ENCODE peak calls at places on chromosomes 12 and 14, in seven cellular contexts. One of them, this sample, is unnamed.

GRCh38 chr12:81492131-81492720 is 266.9 kb downstream of the PPFIA2 start:
- DNase-seq in IMR-90: no peak
- DNase-seq in mesenchymal stem cell: no peak
- DNase-seq in mesendoderm: peak
- DNase-seq in neuronal stem cell: no peak
- DNase-seq in H1: no peak
- DNase-seq in trophoblast cell: no peak
- DNase-seq in this sample: no peak

GRCh38 chr12:54611715-54612116 is 23.0 kb downstream of the LACRT start:
- DNase-seq in mesendoderm: no peak
- DNase-seq in mesenchymal stem cell: no peak
- DNase-seq in H1: no peak
- DNase-seq in trophoblast cell: peak
- DNase-seq in IMR-90: no peak
- DNase-seq in neuronal stem cell: no peak
- DNase-seq in this sample: peak

GRCh38 chr12:27652174-27652763 is 44.0 kb upstream of the REP15 start:
- DNase-seq in H1: no peak
- DNase-seq in mesenchymal stem cell: peak
- DNase-seq in mesendoderm: peak
- DNase-seq in trophoblast cell: peak
- DNase-seq in neuronal stem cell: peak
- DNase-seq in IMR-90: peak
- DNase-seq in this sample: peak

GRCh38 chr12:84043355-84043754 is 869.2 kb downstream of the SLC6A15 start:
- DNase-seq in IMR-90: no peak
- DNase-seq in neuronal stem cell: no peak
- DNase-seq in trophoblast cell: no peak
- DNase-seq in mesenchymal stem cell: no peak
- DNase-seq in mesendoderm: no peak
- DNase-seq in H1: no peak
- DNase-seq in this sample: no peak

GRCh38 chr12:122503783-122504590 is 3.3 kb upstream of the ZCCHC8 start:
- DNase-seq in trophoblast cell: no peak
- DNase-seq in mesenchymal stem cell: no peak
- DNase-seq in H1: no peak
- DNase-seq in neuronal stem cell: no peak
- DNase-seq in IMR-90: no peak
- DNase-seq in mesendoderm: no peak
- DNase-seq in this sample: no peak

GRCh38 chr14:94918896-94919295 is 149.0 kb upstream of the GSC start:
- DNase-seq in mesenchymal stem cell: no peak
- DNase-seq in mesendoderm: peak
- DNase-seq in trophoblast cell: peak
- DNase-seq in neuronal stem cell: no peak
- DNase-seq in H1: no peak
- DNase-seq in IMR-90: no peak
- DNase-seq in this sample: no peak

GRCh38 chr14:57405562-57405961 is 15.2 kb downstream of the NAA30 start:
- DNase-seq in H1: no peak
- DNase-seq in neuronal stem cell: no peak
- DNase-seq in IMR-90: no peak
- DNase-seq in mesendoderm: peak
- DNase-seq in mesenchymal stem cell: no peak
- DNase-seq in trophoblast cell: no peak
- DNase-seq in this sample: no peak

GRCh38 chr14:44151120-44151519 is 356.0 kb downstream of the FSCB start:
- DNase-seq in neuronal stem cell: no peak
- DNase-seq in IMR-90: no peak
- DNase-seq in mesenchymal stem cell: no peak
- DNase-seq in mesendoderm: no peak
- DNase-seq in trophoblast cell: no peak
- DNase-seq in H1: no peak
- DNase-seq in this sample: no peak

GRCh38 chr14:91363776-91364523 is 53.7 kb downstream of the CCDC88C start:
- DNase-seq in mesendoderm: no peak
- DNase-seq in mesenchymal stem cell: no peak
- DNase-seq in neuronal stem cell: no peak
- DNase-seq in IMR-90: no peak
- DNase-seq in H1: no peak
- DNase-seq in trophoblast cell: peak
- DNase-seq in this sample: no peak

GRCh38 chr12:67669925-67670631 is 21.5 kb downstream of the DYRK2 start:
- DNase-seq in neuronal stem cell: no peak
- DNase-seq in H1: no peak
- DNase-seq in mesendoderm: peak
- DNase-seq in IMR-90: no peak
- DNase-seq in mesenchymal stem cell: peak
- DNase-seq in trophoblast cell: peak
- DNase-seq in this sample: no peak

GRCh38 chr12:48936379-48936979 is 11.2 kb upstream of the FKBP11 start:
- DNase-seq in mesenchymal stem cell: peak
- DNase-seq in IMR-90: peak
- DNase-seq in mesendoderm: peak
- DNase-seq in H1: peak
- DNase-seq in trophoblast cell: peak
- DNase-seq in neuronal stem cell: peak
- DNase-seq in this sample: peak

GRCh38 chr12:79402626-79403025 is 288.1 kb downstream of the PAWR start:
- DNase-seq in H1: no peak
- DNase-seq in mesenchymal stem cell: peak
- DNase-seq in neuronal stem cell: no peak
- DNase-seq in IMR-90: peak
- DNase-seq in mesendoderm: no peak
- DNase-seq in trophoblast cell: no peak
- DNase-seq in this sample: no peak

GRCh38 chr12:87112946-87113345 is 856.8 kb upstream of the MGAT4C start:
- DNase-seq in trophoblast cell: no peak
- DNase-seq in neuronal stem cell: no peak
- DNase-seq in mesenchymal stem cell: no peak
- DNase-seq in H1: no peak
- DNase-seq in IMR-90: peak
- DNase-seq in mesendoderm: no peak
- DNase-seq in this sample: no peak

GRCh38 chr14:65620195-65620594 is 207.7 kb downstream of the FUT8 start:
- DNase-seq in H1: no peak
- DNase-seq in mesendoderm: no peak
- DNase-seq in trophoblast cell: no peak
- DNase-seq in neuronal stem cell: no peak
- DNase-seq in mesenchymal stem cell: no peak
- DNase-seq in IMR-90: no peak
- DNase-seq in this sample: no peak

GRCh38 chr12:41944241-41944640 is 200.4 kb downstream of the GXYLT1 start:
- DNase-seq in IMR-90: no peak
- DNase-seq in H1: no peak
- DNase-seq in mesenchymal stem cell: peak
- DNase-seq in neuronal stem cell: no peak
- DNase-seq in trophoblast cell: no peak
- DNase-seq in mesendoderm: no peak
- DNase-seq in this sample: no peak

GRCh38 chr14:101184562-101184961 is 281.0 kb upstream of the RTL1 start:
- DNase-seq in IMR-90: no peak
- DNase-seq in mesendoderm: no peak
- DNase-seq in trophoblast cell: no peak
- DNase-seq in H1: no peak
- DNase-seq in mesenchymal stem cell: no peak
- DNase-seq in neuronal stem cell: no peak
- DNase-seq in this sample: no peak

GRCh38 chr12:52584156-52584682 is 10.6 kb upstream of the KRT74 start:
- DNase-seq in neuronal stem cell: no peak
- DNase-seq in mesendoderm: no peak
- DNase-seq in trophoblast cell: no peak
- DNase-seq in IMR-90: no peak
- DNase-seq in mesenchymal stem cell: no peak
- DNase-seq in H1: no peak
- DNase-seq in this sample: no peak

GRCh38 chr12:57754411-57755193 is at the start of gene MARCHF9:
- DNase-seq in neuronal stem cell: no peak
- DNase-seq in mesendoderm: peak
- DNase-seq in IMR-90: no peak
- DNase-seq in mesenchymal stem cell: no peak
- DNase-seq in trophoblast cell: no peak
- DNase-seq in H1: peak
- DNase-seq in this sample: peak

GRCh38 chr14:58315606-58316005 is 17.3 kb downstream of the ARID4A start:
- DNase-seq in trophoblast cell: no peak
- DNase-seq in neuronal stem cell: no peak
- DNase-seq in mesendoderm: no peak
- DNase-seq in IMR-90: peak
- DNase-seq in mesenchymal stem cell: no peak
- DNase-seq in H1: no peak
- DNase-seq in this sample: no peak

GRCh38 chr12:56163533-56164344 is 5.6 kb downstream of the MYL6 start:
- DNase-seq in neuronal stem cell: no peak
- DNase-seq in H1: no peak
- DNase-seq in IMR-90: no peak
- DNase-seq in trophoblast cell: no peak
- DNase-seq in mesenchymal stem cell: no peak
- DNase-seq in mesendoderm: no peak
- DNase-seq in this sample: no peak

GRCh38 chr14:29637406-29637805 is 290.2 kb downstream of the PRKD1 start:
- DNase-seq in mesendoderm: no peak
- DNase-seq in mesenchymal stem cell: peak
- DNase-seq in neuronal stem cell: no peak
- DNase-seq in trophoblast cell: no peak
- DNase-seq in H1: no peak
- DNase-seq in IMR-90: peak
- DNase-seq in this sample: no peak

GRCh38 chr12:3680919-3681594 is 71.9 kb downstream of the CRACR2A start:
- DNase-seq in mesenchymal stem cell: no peak
- DNase-seq in IMR-90: no peak
- DNase-seq in neuronal stem cell: no peak
- DNase-seq in trophoblast cell: peak
- DNase-seq in mesendoderm: no peak
- DNase-seq in H1: peak
- DNase-seq in this sample: no peak

GRCh38 chr14:89214221-89214965 is 202.6 kb downstream of the FOXN3 start:
- DNase-seq in neuronal stem cell: peak
- DNase-seq in mesendoderm: peak
- DNase-seq in IMR-90: no peak
- DNase-seq in H1: no peak
- DNase-seq in mesenchymal stem cell: no peak
- DNase-seq in trophoblast cell: no peak
- DNase-seq in this sample: no peak

GRCh38 chr12:109759595-109759994 is 46.0 kb downstream of the FAM222A start:
- DNase-seq in mesendoderm: no peak
- DNase-seq in trophoblast cell: no peak
- DNase-seq in H1: peak
- DNase-seq in IMR-90: no peak
- DNase-seq in neuronal stem cell: no peak
- DNase-seq in mesenchymal stem cell: no peak
- DNase-seq in this sample: peak

GRCh38 chr12:31007636-31008175 is 66.0 kb upstream of the DDX11 start:
- DNase-seq in neuronal stem cell: no peak
- DNase-seq in IMR-90: no peak
- DNase-seq in trophoblast cell: no peak
- DNase-seq in mesenchymal stem cell: no peak
- DNase-seq in mesendoderm: no peak
- DNase-seq in H1: no peak
- DNase-seq in this sample: no peak

GRCh38 chr12:62260733-62261683 is 804 bp downstream of the USP15 start:
- DNase-seq in IMR-90: peak
- DNase-seq in mesendoderm: peak
- DNase-seq in trophoblast cell: peak
- DNase-seq in neuronal stem cell: peak
- DNase-seq in mesenchymal stem cell: peak
- DNase-seq in H1: no peak
- DNase-seq in this sample: no peak

GRCh38 chr14:105076805-105077648 is 11.8 kb upstream of the GPR132 start:
- DNase-seq in mesendoderm: no peak
- DNase-seq in mesenchymal stem cell: no peak
- DNase-seq in H1: no peak
- DNase-seq in trophoblast cell: no peak
- DNase-seq in IMR-90: no peak
- DNase-seq in neuronal stem cell: no peak
- DNase-seq in this sample: no peak

DNA sequence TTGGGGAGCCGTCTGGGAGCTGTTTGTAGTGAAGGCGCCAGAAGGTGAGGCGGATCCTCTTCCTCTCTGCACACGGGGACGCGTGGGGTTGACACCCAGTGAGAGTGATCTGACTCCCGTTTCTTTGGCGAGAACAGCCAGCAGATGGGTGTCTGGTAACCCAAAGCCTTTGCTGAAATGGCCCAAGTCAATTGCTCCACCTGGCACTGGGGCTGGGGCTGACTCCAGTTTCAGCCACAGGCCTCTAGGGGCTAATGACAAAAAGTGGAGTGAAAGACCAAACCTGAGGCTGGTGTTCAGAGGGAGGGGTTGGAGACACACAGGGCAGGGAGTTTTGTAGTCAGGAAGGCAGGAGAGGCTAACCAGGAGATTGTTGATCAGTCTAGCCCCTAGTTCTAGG is 87.0 kb downstream of the FRMD6 start:
- DNase-seq in mesendoderm: peak
- DNase-seq in mesenchymal stem cell: no peak
- DNase-seq in trophoblast cell: no peak
- DNase-seq in IMR-90: no peak
- DNase-seq in H1: no peak
- DNase-seq in neuronal stem cell: no peak
- DNase-seq in this sample: peak
- H3K4ac ChIP-seq in mesendoderm: no peak
- H3K4ac ChIP-seq in mesenchymal stem cell: no peak
- H3K4ac ChIP-seq in trophoblast cell: no peak
- H3K4ac ChIP-seq in IMR-90: no peak
- H3K4ac ChIP-seq in H1: no peak
- H3K4ac ChIP-seq in neuronal stem cell: no peak
- H3K4ac ChIP-seq in this sample: no peak

GRCh38 chr12:120801146-120801545 is 75.5 kb downstream of the ACADS start:
- DNase-seq in mesendoderm: no peak
- DNase-seq in mesenchymal stem cell: no peak
- DNase-seq in IMR-90: no peak
- DNase-seq in neuronal stem cell: no peak
- DNase-seq in H1: no peak
- DNase-seq in trophoblast cell: peak
- DNase-seq in this sample: no peak
- H3K4ac ChIP-seq in mesendoderm: no peak
- H3K4ac ChIP-seq in mesenchymal stem cell: no peak
- H3K4ac ChIP-seq in IMR-90: no peak
- H3K4ac ChIP-seq in neuronal stem cell: no peak
- H3K4ac ChIP-seq in H1: no peak
- H3K4ac ChIP-seq in trophoblast cell: no peak
- H3K4ac ChIP-seq in this sample: no peak

GRCh38 chr12:107480836-107481608 is 204.6 kb upstream of the PWP1 start:
- DNase-seq in mesenchymal stem cell: no peak
- DNase-seq in mesendoderm: no peak
- DNase-seq in H1: no peak
- DNase-seq in trophoblast cell: no peak
- DNase-seq in IMR-90: no peak
- DNase-seq in neuronal stem cell: no peak
- DNase-seq in this sample: no peak
- H3K4ac ChIP-seq in mesenchymal stem cell: no peak
- H3K4ac ChIP-seq in mesendoderm: no peak
- H3K4ac ChIP-seq in H1: no peak
- H3K4ac ChIP-seq in trophoblast cell: no peak
- H3K4ac ChIP-seq in IMR-90: no peak
- H3K4ac ChIP-seq in neuronal stem cell: no peak
- H3K4ac ChIP-seq in this sample: no peak

DNA sequence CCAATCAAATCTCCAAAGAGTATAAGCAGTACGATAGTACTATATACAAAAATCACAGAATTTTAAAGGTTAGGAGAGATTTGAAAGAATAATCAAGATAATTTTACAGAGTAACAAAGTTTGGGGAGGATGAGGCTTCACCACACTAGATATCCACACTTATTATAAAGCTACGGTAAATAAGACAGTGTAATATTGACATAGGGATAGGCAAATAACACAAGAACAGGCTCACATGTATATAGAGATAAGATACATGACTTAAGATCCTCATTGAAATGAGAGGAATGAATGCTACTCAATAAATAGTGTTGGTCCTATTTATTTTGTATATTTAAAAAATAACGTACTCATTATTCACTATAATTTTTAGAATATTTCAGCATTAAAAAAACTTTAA is 26.2 kb downstream of the NUMB start:
- DNase-seq in mesenchymal stem cell: no peak
- DNase-seq in trophoblast cell: no peak
- DNase-seq in neuronal stem cell: no peak
- DNase-seq in IMR-90: no peak
- DNase-seq in H1: no peak
- DNase-seq in mesendoderm: no peak
- DNase-seq in this sample: no peak
- H3K4ac ChIP-seq in mesenchymal stem cell: no peak
- H3K4ac ChIP-seq in trophoblast cell: no peak
- H3K4ac ChIP-seq in neuronal stem cell: no peak
- H3K4ac ChIP-seq in IMR-90: no peak
- H3K4ac ChIP-seq in H1: no peak
- H3K4ac ChIP-seq in mesendoderm: no peak
- H3K4ac ChIP-seq in this sample: no peak

This sample was measured in H9.